ENCODE peak calls at places on chromosomes 2 and 18, in six cellular contexts. One of them, this sample, is unnamed. For H3K9me3, the result is how much of the 10 kb centered on the place peaks cover.

GRCh38 chr2:6080837-6081541 is 388.8 kb downstream of the SOX11 start:
- DNase-seq in H9: no peak
- DNase-seq in mucosa of descending colon: no peak
- DNase-seq in heart right ventricle: no peak
- DNase-seq in mesenchymal stem cell: no peak
- DNase-seq in transverse colon: no peak
- DNase-seq in this sample: no peak

GRCh38 chr2:28338046-28338753 is 54.5 kb upstream of the FOSL2 start:
- DNase-seq in H9: no peak
- DNase-seq in mucosa of descending colon: peak
- DNase-seq in heart right ventricle: peak
- DNase-seq in mesenchymal stem cell: peak
- DNase-seq in transverse colon: peak
- DNase-seq in this sample: peak

GRCh38 chr18:77879829-77880228 is 630.2 kb downstream of the GALR1 start:
- DNase-seq in H9: no peak
- DNase-seq in mucosa of descending colon: no peak
- DNase-seq in heart right ventricle: no peak
- DNase-seq in mesenchymal stem cell: no peak
- DNase-seq in transverse colon: no peak
- DNase-seq in this sample: no peak

GRCh38 chr18:12255626-12256026 is 1.5 kb downstream of the CIDEA start:
- DNase-seq in H9: no peak
- DNase-seq in mucosa of descending colon: no peak
- DNase-seq in heart right ventricle: no peak
- DNase-seq in mesenchymal stem cell: peak
- DNase-seq in transverse colon: no peak
- DNase-seq in this sample: no peak

GRCh38 chr2:215843579-215843978 is 169.8 kb downstream of the MREG start:
- DNase-seq in H9: no peak
- DNase-seq in mucosa of descending colon: no peak
- DNase-seq in heart right ventricle: no peak
- DNase-seq in mesenchymal stem cell: peak
- DNase-seq in transverse colon: no peak
- DNase-seq in this sample: peak

GRCh38 chr18:50075772-50076171 is 119.2 kb downstream of the MYO5B start:
- DNase-seq in H9: no peak
- DNase-seq in mucosa of descending colon: no peak
- DNase-seq in heart right ventricle: no peak
- DNase-seq in mesenchymal stem cell: no peak
- DNase-seq in transverse colon: no peak
- DNase-seq in this sample: no peak

GRCh38 chr2:7154666-7155065 is 237.5 kb downstream of the RNF144A start:
- DNase-seq in H9: no peak
- DNase-seq in mucosa of descending colon: no peak
- DNase-seq in heart right ventricle: no peak
- DNase-seq in mesenchymal stem cell: no peak
- DNase-seq in transverse colon: no peak
- DNase-seq in this sample: no peak

GRCh38 chr2:205775091-205775876 is 93.0 kb downstream of the NRP2 start:
- DNase-seq in H9: no peak
- DNase-seq in mucosa of descending colon: no peak
- DNase-seq in heart right ventricle: no peak
- DNase-seq in mesenchymal stem cell: no peak
- DNase-seq in transverse colon: no peak
- DNase-seq in this sample: no peak

GRCh38 chr18:68693091-68693815 is 21.7 kb downstream of the TMX3 start:
- DNase-seq in H9: no peak
- DNase-seq in mucosa of descending colon: no peak
- DNase-seq in heart right ventricle: no peak
- DNase-seq in mesenchymal stem cell: no peak
- DNase-seq in transverse colon: no peak
- DNase-seq in this sample: no peak

GRCh38 chr2:220504890-220505564 is 877.6 kb downstream of the SLC4A3 start:
- DNase-seq in H9: peak
- DNase-seq in mucosa of descending colon: peak
- DNase-seq in heart right ventricle: no peak
- DNase-seq in mesenchymal stem cell: peak
- DNase-seq in transverse colon: no peak
- DNase-seq in this sample: no peak

GRCh38 chr2:33904801-33905200 is 305.7 kb upstream of the FAM98A start:
- DNase-seq in H9: no peak
- DNase-seq in mucosa of descending colon: no peak
- DNase-seq in heart right ventricle: no peak
- DNase-seq in mesenchymal stem cell: no peak
- DNase-seq in transverse colon: no peak
- DNase-seq in this sample: no peak

GRCh38 chr2:128260239-128261138 is 58.2 kb downstream of the HS6ST1 start:
- DNase-seq in H9: peak
- DNase-seq in mucosa of descending colon: no peak
- DNase-seq in heart right ventricle: no peak
- DNase-seq in mesenchymal stem cell: peak
- DNase-seq in transverse colon: no peak
- DNase-seq in this sample: peak

GRCh38 chr18:48708807-48709206 is 170.0 kb downstream of the CTIF start:
- DNase-seq in H9: no peak
- DNase-seq in mucosa of descending colon: no peak
- DNase-seq in heart right ventricle: no peak
- DNase-seq in mesenchymal stem cell: no peak
- DNase-seq in transverse colon: no peak
- DNase-seq in this sample: no peak

GRCh38 chr2:227862227-227862740 is 9.1 kb upstream of the DAW1 start:
- DNase-seq in H9: no peak
- DNase-seq in mucosa of descending colon: no peak
- DNase-seq in heart right ventricle: no peak
- DNase-seq in mesenchymal stem cell: peak
- DNase-seq in transverse colon: peak
- DNase-seq in this sample: no peak

GRCh38 chr18:57579928-57580327 is 6.6 kb downstream of the FECH start:
- DNase-seq in H9: no peak
- DNase-seq in mucosa of descending colon: no peak
- DNase-seq in heart right ventricle: no peak
- DNase-seq in mesenchymal stem cell: no peak
- DNase-seq in transverse colon: no peak
- DNase-seq in this sample: no peak

GRCh38 chr18:52339891-52340371 is at the start of gene DCC:
- DNase-seq in H9: peak
- DNase-seq in mucosa of descending colon: peak
- DNase-seq in heart right ventricle: no peak
- DNase-seq in mesenchymal stem cell: peak
- DNase-seq in transverse colon: peak
- DNase-seq in this sample: no peak

GRCh38 chr2:28678944-28679343 is 72.7 kb upstream of the PPP1CB start:
- DNase-seq in H9: no peak
- DNase-seq in mucosa of descending colon: no peak
- DNase-seq in heart right ventricle: no peak
- DNase-seq in mesenchymal stem cell: no peak
- DNase-seq in transverse colon: no peak
- DNase-seq in this sample: no peak

GRCh38 chr2:11537951-11538350 is 4.1 kb downstream of the GREB1 start:
- DNase-seq in H9: no peak
- DNase-seq in mucosa of descending colon: no peak
- DNase-seq in heart right ventricle: no peak
- DNase-seq in mesenchymal stem cell: no peak
- DNase-seq in transverse colon: no peak
- DNase-seq in this sample: no peak

GRCh38 chr2:219079417-219079816 is 18.7 kb upstream of the IHH start:
- DNase-seq in H9: no peak
- DNase-seq in mucosa of descending colon: no peak
- DNase-seq in heart right ventricle: no peak
- DNase-seq in mesenchymal stem cell: no peak
- DNase-seq in transverse colon: peak
- DNase-seq in this sample: peak

GRCh38 chr18:70221911-70222278 is 16.4 kb upstream of the RTTN start:
- DNase-seq in H9: no peak
- DNase-seq in mucosa of descending colon: no peak
- DNase-seq in heart right ventricle: no peak
- DNase-seq in mesenchymal stem cell: no peak
- DNase-seq in transverse colon: no peak
- DNase-seq in this sample: no peak
- H3K9me3 ChIP-seq in H9: under half
- H3K9me3 ChIP-seq in mucosa of descending colon: under half
- H3K9me3 ChIP-seq in heart right ventricle: under half
- H3K9me3 ChIP-seq in mesenchymal stem cell: under half
- H3K9me3 ChIP-seq in transverse colon: under half
- H3K9me3 ChIP-seq in this sample: under half

GRCh38 chr18:3892141-3892540 is 442.2 kb downstream of the TGIF1 start:
- DNase-seq in H9: no peak
- DNase-seq in mucosa of descending colon: no peak
- DNase-seq in heart right ventricle: no peak
- DNase-seq in mesenchymal stem cell: no peak
- DNase-seq in transverse colon: no peak
- DNase-seq in this sample: no peak

GRCh38 chr18:3886575-3887322 is 436.8 kb downstream of the TGIF1 start:
- DNase-seq in H9: no peak
- DNase-seq in mucosa of descending colon: no peak
- DNase-seq in heart right ventricle: peak
- DNase-seq in mesenchymal stem cell: no peak
- DNase-seq in transverse colon: no peak
- DNase-seq in this sample: no peak

GRCh38 chr18:3889121-3889520 is 439.1 kb downstream of the TGIF1 start:
- DNase-seq in H9: no peak
- DNase-seq in mucosa of descending colon: no peak
- DNase-seq in heart right ventricle: no peak
- DNase-seq in mesenchymal stem cell: no peak
- DNase-seq in transverse colon: no peak
- DNase-seq in this sample: no peak

GRCh38 chr18:3889803-3890202 is 439.8 kb downstream of the TGIF1 start:
- DNase-seq in H9: no peak
- DNase-seq in mucosa of descending colon: no peak
- DNase-seq in heart right ventricle: no peak
- DNase-seq in mesenchymal stem cell: peak
- DNase-seq in transverse colon: no peak
- DNase-seq in this sample: no peak

GRCh38 chr18:3891245-3891644 is 441.3 kb downstream of the TGIF1 start:
- DNase-seq in H9: no peak
- DNase-seq in mucosa of descending colon: no peak
- DNase-seq in heart right ventricle: no peak
- DNase-seq in mesenchymal stem cell: no peak
- DNase-seq in transverse colon: no peak
- DNase-seq in this sample: no peak
- H3K9me3 ChIP-seq in H9: under half
- H3K9me3 ChIP-seq in mucosa of descending colon: under half
- H3K9me3 ChIP-seq in heart right ventricle: under half
- H3K9me3 ChIP-seq in mesenchymal stem cell: under half
- H3K9me3 ChIP-seq in transverse colon: under half
- H3K9me3 ChIP-seq in this sample: under half

DNA sequence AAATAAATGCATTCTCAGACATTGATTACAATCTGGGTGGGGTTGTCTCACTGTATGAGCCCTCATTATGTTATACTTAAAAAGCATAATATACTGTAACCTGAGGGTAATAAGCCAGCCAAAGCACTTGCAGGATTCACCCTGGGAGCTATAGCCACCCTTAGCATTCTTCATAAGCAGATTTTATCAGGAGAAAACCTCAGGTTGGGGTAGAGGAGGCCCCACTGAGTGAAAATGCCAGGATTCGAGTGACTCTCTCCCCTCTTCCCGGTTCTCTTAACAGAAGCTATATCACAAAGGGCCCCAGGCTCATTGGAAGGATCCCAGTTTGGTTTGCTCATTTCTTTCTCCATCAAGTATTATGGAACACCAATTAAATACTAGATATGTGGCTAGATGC is 178.2 kb downstream of the MSH2 start:
- DNase-seq in H9: no peak
- DNase-seq in mucosa of descending colon: no peak
- DNase-seq in heart right ventricle: no peak
- DNase-seq in mesenchymal stem cell: no peak
- DNase-seq in transverse colon: no peak
- DNase-seq in this sample: no peak
- H3K9me3 ChIP-seq in H9: under half
- H3K9me3 ChIP-seq in mucosa of descending colon: under half
- H3K9me3 ChIP-seq in heart right ventricle: under half
- H3K9me3 ChIP-seq in mesenchymal stem cell: under half
- H3K9me3 ChIP-seq in transverse colon: under half
- H3K9me3 ChIP-seq in this sample: under half

DNA sequence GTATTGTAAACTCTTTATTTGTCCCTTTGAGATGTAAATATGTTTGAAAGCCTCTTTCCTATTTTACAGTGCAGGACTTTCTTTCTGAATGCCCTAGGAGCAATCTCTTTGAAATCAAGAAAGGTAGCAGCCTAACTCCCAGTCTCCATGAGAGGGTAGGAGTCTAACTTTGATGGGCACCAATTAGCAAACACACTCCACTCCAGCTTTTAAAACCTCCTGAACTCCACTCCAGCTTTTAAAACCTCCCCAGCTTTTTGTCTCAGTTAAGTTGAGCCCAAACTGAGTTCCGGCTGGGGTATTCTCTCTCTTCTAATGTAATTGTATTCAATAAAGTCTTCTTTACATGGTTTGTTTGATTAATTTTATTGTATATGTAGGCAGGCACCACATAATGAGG is 493.7 kb upstream of the CDH7 start:
- DNase-seq in H9: peak
- DNase-seq in mucosa of descending colon: no peak
- DNase-seq in heart right ventricle: no peak
- DNase-seq in mesenchymal stem cell: no peak
- DNase-seq in transverse colon: no peak
- DNase-seq in this sample: peak
- H3K9me3 ChIP-seq in H9: under half
- H3K9me3 ChIP-seq in mucosa of descending colon: under half
- H3K9me3 ChIP-seq in heart right ventricle: under half
- H3K9me3 ChIP-seq in mesenchymal stem cell: under half
- H3K9me3 ChIP-seq in transverse colon: under half
- H3K9me3 ChIP-seq in this sample: under half

DNA sequence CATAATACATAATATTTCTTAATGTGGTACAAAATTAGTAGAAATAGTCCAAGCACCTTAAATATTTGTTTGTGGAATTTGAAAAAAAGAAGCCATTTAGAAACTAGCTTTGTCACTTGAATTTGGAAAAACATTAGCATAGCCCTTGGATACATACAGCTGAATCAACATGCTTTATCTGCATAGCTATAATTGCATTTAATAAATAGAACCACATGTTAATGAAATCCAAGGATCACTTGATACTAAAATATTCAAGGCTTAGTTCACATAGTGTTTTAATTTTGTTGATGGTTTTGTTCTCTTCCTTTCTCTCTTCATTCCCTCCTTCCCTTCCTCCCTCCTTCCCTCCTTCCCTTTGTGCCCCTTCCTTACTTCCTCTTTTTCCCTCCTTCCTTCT is 169.4 kb upstream of the NRXN1 start:
- DNase-seq in H9: no peak
- DNase-seq in mucosa of descending colon: no peak
- DNase-seq in heart right ventricle: no peak
- DNase-seq in mesenchymal stem cell: no peak
- DNase-seq in transverse colon: no peak
- DNase-seq in this sample: no peak
- H3K9me3 ChIP-seq in H9: under half
- H3K9me3 ChIP-seq in mucosa of descending colon: under half
- H3K9me3 ChIP-seq in heart right ventricle: under half
- H3K9me3 ChIP-seq in mesenchymal stem cell: under half
- H3K9me3 ChIP-seq in transverse colon: under half
- H3K9me3 ChIP-seq in this sample: under half

This sample was measured in osteoblast.